ENCODE peak calls at places on chromosomes 12 and 14, in seven cellular contexts. One of them, this sample, is unnamed.

GRCh38 chr12:44847403-44847802 is 28.7 kb downstream of the NELL2 start:
- DNase-seq in HepG2: no peak
- DNase-seq in SK-N-SH: no peak
- DNase-seq in H1: no peak
- DNase-seq in K562: no peak
- DNase-seq in GM12878: no peak
- DNase-seq in HCT116: no peak
- DNase-seq in this sample: no peak

GRCh38 chr12:76018111-76018510 is 13.5 kb downstream of the PHLDA1 start:
- DNase-seq in K562: no peak
- DNase-seq in HCT116: no peak
- DNase-seq in H1: no peak
- DNase-seq in SK-N-SH: no peak
- DNase-seq in GM12878: no peak
- DNase-seq in HepG2: peak
- DNase-seq in this sample: no peak

GRCh38 chr12:9115731-9116689 is at the start of gene A2M:
- DNase-seq in SK-N-SH: no peak
- DNase-seq in GM12878: no peak
- DNase-seq in HCT116: no peak
- DNase-seq in H1: no peak
- DNase-seq in K562: no peak
- DNase-seq in HepG2: peak
- DNase-seq in this sample: no peak

GRCh38 chr14:76497550-76498484 is 121.9 kb downstream of the ESRRB start:
- DNase-seq in SK-N-SH: peak
- DNase-seq in GM12878: no peak
- DNase-seq in K562: peak
- DNase-seq in HepG2: no peak
- DNase-seq in HCT116: no peak
- DNase-seq in H1: no peak
- DNase-seq in this sample: peak

GRCh38 chr12:89765959-89766824 is 57.6 kb upstream of the ATP2B1 start:
- DNase-seq in SK-N-SH: no peak
- DNase-seq in HCT116: no peak
- DNase-seq in K562: no peak
- DNase-seq in HepG2: no peak
- DNase-seq in GM12878: no peak
- DNase-seq in H1: no peak
- DNase-seq in this sample: no peak

GRCh38 chr12:102294568-102294967 is 96.9 kb upstream of the PMCH start:
- DNase-seq in H1: no peak
- DNase-seq in HCT116: no peak
- DNase-seq in GM12878: no peak
- DNase-seq in HepG2: no peak
- DNase-seq in SK-N-SH: no peak
- DNase-seq in K562: no peak
- DNase-seq in this sample: no peak

GRCh38 chr12:129570796-129571400 is 332.9 kb downstream of the TMEM132D start:
- DNase-seq in H1: no peak
- DNase-seq in GM12878: no peak
- DNase-seq in HepG2: no peak
- DNase-seq in K562: no peak
- DNase-seq in HCT116: no peak
- DNase-seq in SK-N-SH: no peak
- DNase-seq in this sample: no peak

GRCh38 chr12:51488281-51488680 is 63.6 kb downstream of the SLC4A8 start:
- DNase-seq in HCT116: no peak
- DNase-seq in K562: no peak
- DNase-seq in H1: no peak
- DNase-seq in GM12878: no peak
- DNase-seq in HepG2: no peak
- DNase-seq in SK-N-SH: no peak
- DNase-seq in this sample: no peak

GRCh38 chr12:128798543-128799341 is 25.0 kb downstream of the SLC15A4 start:
- DNase-seq in GM12878: no peak
- DNase-seq in HepG2: no peak
- DNase-seq in K562: no peak
- DNase-seq in SK-N-SH: no peak
- DNase-seq in HCT116: no peak
- DNase-seq in H1: no peak
- DNase-seq in this sample: no peak

GRCh38 chr12:77833329-77833728 is 2.6 kb downstream of the NAV3 start:
- DNase-seq in SK-N-SH: no peak
- DNase-seq in HepG2: no peak
- DNase-seq in H1: no peak
- DNase-seq in HCT116: no peak
- DNase-seq in GM12878: no peak
- DNase-seq in K562: no peak
- DNase-seq in this sample: no peak

GRCh38 chr14:95500772-95501401 is 15.6 kb downstream of the SYNE3 start:
- DNase-seq in GM12878: no peak
- DNase-seq in HCT116: no peak
- DNase-seq in H1: no peak
- DNase-seq in SK-N-SH: no peak
- DNase-seq in HepG2: no peak
- DNase-seq in K562: no peak
- DNase-seq in this sample: no peak

GRCh38 chr12:129552996-129553750 is 350.7 kb downstream of the TMEM132D start:
- DNase-seq in HCT116: no peak
- DNase-seq in SK-N-SH: no peak
- DNase-seq in HepG2: no peak
- DNase-seq in GM12878: no peak
- DNase-seq in K562: no peak
- DNase-seq in H1: no peak
- DNase-seq in this sample: no peak

GRCh38 chr12:14827043-14827442 is 13.1 kb upstream of the SMCO3 start:
- DNase-seq in H1: no peak
- DNase-seq in SK-N-SH: no peak
- DNase-seq in HepG2: no peak
- DNase-seq in GM12878: no peak
- DNase-seq in K562: no peak
- DNase-seq in HCT116: no peak
- DNase-seq in this sample: no peak

GRCh38 chr12:50387972-50388478 is 8.4 kb downstream of the FAM186A start:
- DNase-seq in SK-N-SH: no peak
- DNase-seq in HepG2: peak
- DNase-seq in HCT116: no peak
- DNase-seq in K562: no peak
- DNase-seq in GM12878: no peak
- DNase-seq in H1: peak
- DNase-seq in this sample: no peak

GRCh38 chr12:102740157-102741032 is 176.6 kb downstream of the PAH start:
- DNase-seq in HepG2: peak
- DNase-seq in GM12878: no peak
- DNase-seq in SK-N-SH: no peak
- DNase-seq in HCT116: peak
- DNase-seq in H1: no peak
- DNase-seq in K562: no peak
- DNase-seq in this sample: peak

GRCh38 chr12:113912761-113913295 is 53.3 kb downstream of the RBM19 start:
- DNase-seq in GM12878: no peak
- DNase-seq in K562: peak
- DNase-seq in HepG2: peak
- DNase-seq in H1: peak
- DNase-seq in HCT116: peak
- DNase-seq in SK-N-SH: peak
- DNase-seq in this sample: peak

GRCh38 chr12:116321913-116322312 is 44.4 kb upstream of the MED13L start:
- DNase-seq in H1: no peak
- DNase-seq in K562: no peak
- DNase-seq in SK-N-SH: no peak
- DNase-seq in HepG2: no peak
- DNase-seq in HCT116: no peak
- DNase-seq in GM12878: no peak
- DNase-seq in this sample: no peak

GRCh38 chr12:47844264-47845020 is 24.7 kb upstream of the HDAC7 start:
- DNase-seq in SK-N-SH: no peak
- DNase-seq in H1: no peak
- DNase-seq in K562: no peak
- DNase-seq in HepG2: no peak
- DNase-seq in GM12878: no peak
- DNase-seq in HCT116: no peak
- DNase-seq in this sample: no peak

GRCh38 chr12:47849261-47849660 is 29.6 kb upstream of the HDAC7 start:
- DNase-seq in HCT116: no peak
- DNase-seq in K562: no peak
- DNase-seq in GM12878: no peak
- DNase-seq in HepG2: no peak
- DNase-seq in H1: no peak
- DNase-seq in SK-N-SH: no peak
- DNase-seq in this sample: no peak

GRCh38 chr12:47845066-47845465 is 25.4 kb upstream of the HDAC7 start:
- DNase-seq in SK-N-SH: no peak
- DNase-seq in HCT116: no peak
- DNase-seq in GM12878: no peak
- DNase-seq in HepG2: no peak
- DNase-seq in K562: no peak
- DNase-seq in H1: no peak
- DNase-seq in this sample: no peak

GRCh38 chr12:47848853-47849252 is 29.1 kb upstream of the HDAC7 start:
- DNase-seq in HCT116: no peak
- DNase-seq in SK-N-SH: no peak
- DNase-seq in GM12878: no peak
- DNase-seq in K562: no peak
- DNase-seq in H1: no peak
- DNase-seq in HepG2: no peak
- DNase-seq in this sample: no peak

DNA sequence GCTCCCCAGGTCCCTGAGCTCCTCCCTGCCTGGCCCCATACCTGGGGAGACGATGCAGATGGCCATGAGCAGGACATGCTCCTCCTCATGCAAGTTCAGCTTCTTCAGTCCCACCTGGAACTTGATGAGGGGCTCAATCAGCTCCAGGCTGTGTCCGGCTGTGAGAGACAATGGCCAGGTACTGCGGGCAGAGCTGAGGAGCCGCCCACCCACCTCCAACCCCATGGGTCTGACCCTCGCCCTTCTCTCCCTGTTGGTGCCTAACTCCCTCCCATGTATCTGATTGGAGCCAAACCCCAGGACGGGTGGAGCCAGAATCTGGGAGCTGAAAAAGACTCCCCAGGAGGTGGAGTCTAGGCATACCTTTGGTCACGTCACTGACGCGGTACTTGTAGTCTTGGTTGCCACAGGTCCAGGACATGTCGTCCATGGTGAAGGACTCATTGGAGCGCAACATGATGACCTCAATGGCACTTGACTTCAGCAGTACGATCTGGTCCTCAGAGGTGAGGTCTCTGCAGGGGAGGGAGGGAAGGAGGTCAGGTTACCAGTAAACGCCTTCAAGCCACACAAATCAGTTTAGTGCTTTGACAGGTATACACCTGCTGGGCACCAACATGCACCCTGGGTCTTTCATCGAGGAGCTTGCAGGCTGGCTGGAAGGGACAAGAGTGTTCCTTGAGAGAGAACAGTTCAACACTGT is 26.7 kb upstream of the HDAC7 start:
- DNase-seq in HCT116: no peak
- DNase-seq in HepG2: no peak
- DNase-seq in SK-N-SH: no peak
- DNase-seq in GM12878: no peak
- DNase-seq in K562: no peak
- DNase-seq in H1: no peak
- DNase-seq in this sample: no peak
- TF ChIP-seq JUND in HCT116: no peak
- TF ChIP-seq JUND in HepG2: no peak
- TF ChIP-seq JUND in SK-N-SH: no peak
- TF ChIP-seq JUND in GM12878: no peak
- TF ChIP-seq JUND in K562: no peak
- TF ChIP-seq JUND in H1: no peak
- TF ChIP-seq JUND in this sample: no peak

GRCh38 chr12:58393152-58393551 is 451.8 kb downstream of the ATP23 start:
- DNase-seq in K562: no peak
- DNase-seq in HCT116: no peak
- DNase-seq in H1: no peak
- DNase-seq in HepG2: no peak
- DNase-seq in GM12878: no peak
- DNase-seq in SK-N-SH: no peak
- DNase-seq in this sample: no peak

GRCh38 chr12:58395056-58395455 is 453.7 kb downstream of the ATP23 start:
- DNase-seq in HepG2: no peak
- DNase-seq in K562: no peak
- DNase-seq in SK-N-SH: no peak
- DNase-seq in HCT116: no peak
- DNase-seq in H1: no peak
- DNase-seq in GM12878: no peak
- DNase-seq in this sample: no peak

GRCh38 chr12:58395470-58395869 is 454.1 kb downstream of the ATP23 start:
- DNase-seq in HepG2: no peak
- DNase-seq in HCT116: peak
- DNase-seq in H1: no peak
- DNase-seq in SK-N-SH: no peak
- DNase-seq in GM12878: no peak
- DNase-seq in K562: no peak
- DNase-seq in this sample: no peak
- TF ChIP-seq JUND in HepG2: no peak
- TF ChIP-seq JUND in HCT116: peak
- TF ChIP-seq JUND in H1: no peak
- TF ChIP-seq JUND in SK-N-SH: no peak
- TF ChIP-seq JUND in GM12878: no peak
- TF ChIP-seq JUND in K562: no peak
- TF ChIP-seq JUND in this sample: no peak

DNA sequence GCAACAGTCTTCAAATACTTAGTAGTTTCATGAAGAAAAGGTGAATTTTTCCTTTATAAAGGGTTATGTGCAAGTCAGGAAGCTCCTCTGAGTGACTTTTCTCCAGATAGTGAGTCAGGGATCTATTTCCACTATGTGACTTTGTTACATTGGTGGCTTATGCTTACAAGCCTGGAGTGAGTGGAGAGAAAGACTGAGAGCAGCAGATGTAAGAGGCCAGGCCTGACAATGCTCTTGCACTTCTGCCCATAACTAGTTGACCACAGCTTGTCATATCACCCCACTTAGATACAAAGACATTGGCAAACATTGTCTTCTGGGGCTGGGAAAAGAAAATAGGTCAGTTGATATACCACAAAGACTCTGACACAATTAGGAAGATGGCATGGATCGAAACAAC is 236.5 kb downstream of the PDZRN4 start:
- DNase-seq in GM12878: no peak
- DNase-seq in HepG2: no peak
- DNase-seq in HCT116: no peak
- DNase-seq in SK-N-SH: no peak
- DNase-seq in K562: no peak
- DNase-seq in H1: no peak
- DNase-seq in this sample: no peak
- TF ChIP-seq JUND in GM12878: no peak
- TF ChIP-seq JUND in HepG2: no peak
- TF ChIP-seq JUND in HCT116: no peak
- TF ChIP-seq JUND in SK-N-SH: no peak
- TF ChIP-seq JUND in K562: no peak
- TF ChIP-seq JUND in H1: no peak
- TF ChIP-seq JUND in this sample: no peak

DNA sequence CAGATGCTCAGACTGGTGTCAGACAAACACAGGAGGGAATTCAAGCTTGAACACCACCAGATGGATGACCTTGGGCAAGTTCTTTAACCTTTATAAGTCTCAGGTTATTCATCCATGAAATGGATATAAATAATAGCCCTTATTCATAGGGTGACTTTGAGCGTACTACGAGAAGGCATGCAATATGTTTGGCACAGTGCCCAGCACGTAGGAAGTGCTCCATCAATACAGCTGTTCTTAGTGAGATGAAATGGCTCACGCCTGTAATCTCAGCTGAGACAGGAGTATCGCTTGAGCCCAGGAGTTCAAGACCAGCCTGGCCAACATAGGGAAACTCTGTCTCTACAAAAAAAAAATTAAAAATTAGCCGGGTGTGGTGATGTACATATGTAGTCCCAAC is 84.8 kb upstream of the FICD start:
- DNase-seq in HepG2: no peak
- DNase-seq in GM12878: no peak
- DNase-seq in SK-N-SH: no peak
- DNase-seq in K562: no peak
- DNase-seq in HCT116: no peak
- DNase-seq in H1: no peak
- DNase-seq in this sample: no peak
- TF ChIP-seq JUND in HepG2: no peak
- TF ChIP-seq JUND in GM12878: no peak
- TF ChIP-seq JUND in SK-N-SH: no peak
- TF ChIP-seq JUND in K562: no peak
- TF ChIP-seq JUND in HCT116: no peak
- TF ChIP-seq JUND in H1: no peak
- TF ChIP-seq JUND in this sample: no peak

This sample was measured in T47D.